ENCODE peak calls at places on chromosomes 4 and X, in seven cellular contexts. One of them, this sample, is unnamed.

GRCh38 chr4:38034986-38035882 is 75.0 kb downstream of the PTTG2 start:
- DNase-seq in NCI-H510A: peak
- DNase-seq in HEK293T: peak
- DNase-seq in T-helper 2 cell: no peak
- DNase-seq in stimulated activated CD4-positive, alpha-beta T cell treated with anti-CD3 and anti-CD28 coated beads, Interleukin-1b, Interleukin-23, amount 100 ng/mL, for 48 hours: no peak
- DNase-seq in GM04503: peak
- DNase-seq in NCI-H1930: peak
- DNase-seq in this sample: peak

GRCh38 chrX:47623540-47624027 is 3.9 kb upstream of the SYN1 start:
- DNase-seq in NCI-H510A: peak
- DNase-seq in HEK293T: peak
- DNase-seq in T-helper 2 cell: no peak
- DNase-seq in stimulated activated CD4-positive, alpha-beta T cell treated with anti-CD3 and anti-CD28 coated beads, Interleukin-1b, Interleukin-23, amount 100 ng/mL, for 48 hours: peak
- DNase-seq in GM04503: peak
- DNase-seq in NCI-H1930: peak
- DNase-seq in this sample: peak

GRCh38 chr4:134762053-134762452 is 560.5 kb upstream of the PABPC4L start:
- DNase-seq in NCI-H510A: no peak
- DNase-seq in HEK293T: peak
- DNase-seq in T-helper 2 cell: no peak
- DNase-seq in stimulated activated CD4-positive, alpha-beta T cell treated with anti-CD3 and anti-CD28 coated beads, Interleukin-1b, Interleukin-23, amount 100 ng/mL, for 48 hours: no peak
- DNase-seq in GM04503: no peak
- DNase-seq in NCI-H1930: no peak
- DNase-seq in this sample: peak

GRCh38 chr4:146124023-146124680 is 51.4 kb upstream of the LSM6 start:
- DNase-seq in NCI-H510A: no peak
- DNase-seq in HEK293T: no peak
- DNase-seq in T-helper 2 cell: no peak
- DNase-seq in stimulated activated CD4-positive, alpha-beta T cell treated with anti-CD3 and anti-CD28 coated beads, Interleukin-1b, Interleukin-23, amount 100 ng/mL, for 48 hours: peak
- DNase-seq in GM04503: no peak
- DNase-seq in NCI-H1930: no peak
- DNase-seq in this sample: peak

GRCh38 chr4:17758459-17758858 is 23.0 kb downstream of the FAM184B start:
- DNase-seq in NCI-H510A: no peak
- DNase-seq in HEK293T: no peak
- DNase-seq in T-helper 2 cell: no peak
- DNase-seq in stimulated activated CD4-positive, alpha-beta T cell treated with anti-CD3 and anti-CD28 coated beads, Interleukin-1b, Interleukin-23, amount 100 ng/mL, for 48 hours: no peak
- DNase-seq in GM04503: no peak
- DNase-seq in NCI-H1930: no peak
- DNase-seq in this sample: no peak

GRCh38 chrX:15564981-15565579 is 35.7 kb downstream of the ACE2 start:
- DNase-seq in NCI-H510A: peak
- DNase-seq in HEK293T: peak
- DNase-seq in T-helper 2 cell: no peak
- DNase-seq in stimulated activated CD4-positive, alpha-beta T cell treated with anti-CD3 and anti-CD28 coated beads, Interleukin-1b, Interleukin-23, amount 100 ng/mL, for 48 hours: peak
- DNase-seq in GM04503: peak
- DNase-seq in NCI-H1930: peak
- DNase-seq in this sample: peak

GRCh38 chrX:74613350-74614192 is 853 bp downstream of the RLIM start:
- DNase-seq in NCI-H510A: peak
- DNase-seq in HEK293T: peak
- DNase-seq in T-helper 2 cell: no peak
- DNase-seq in stimulated activated CD4-positive, alpha-beta T cell treated with anti-CD3 and anti-CD28 coated beads, Interleukin-1b, Interleukin-23, amount 100 ng/mL, for 48 hours: no peak
- DNase-seq in GM04503: peak
- DNase-seq in NCI-H1930: no peak
- DNase-seq in this sample: peak

GRCh38 chr4:153127773-153128494 is 76.3 kb upstream of the TRIM2 start:
- DNase-seq in NCI-H510A: peak
- DNase-seq in HEK293T: peak
- DNase-seq in T-helper 2 cell: peak
- DNase-seq in stimulated activated CD4-positive, alpha-beta T cell treated with anti-CD3 and anti-CD28 coated beads, Interleukin-1b, Interleukin-23, amount 100 ng/mL, for 48 hours: peak
- DNase-seq in GM04503: no peak
- DNase-seq in NCI-H1930: peak
- DNase-seq in this sample: peak

GRCh38 chr4:101326586-101326985 is 20.7 kb downstream of the PPP3CA start:
- DNase-seq in NCI-H510A: no peak
- DNase-seq in HEK293T: no peak
- DNase-seq in T-helper 2 cell: no peak
- DNase-seq in stimulated activated CD4-positive, alpha-beta T cell treated with anti-CD3 and anti-CD28 coated beads, Interleukin-1b, Interleukin-23, amount 100 ng/mL, for 48 hours: no peak
- DNase-seq in GM04503: no peak
- DNase-seq in NCI-H1930: no peak
- DNase-seq in this sample: no peak

GRCh38 chrX:150446995-150447394 is 83.9 kb downstream of the MAMLD1 start:
- DNase-seq in NCI-H510A: no peak
- DNase-seq in HEK293T: no peak
- DNase-seq in T-helper 2 cell: no peak
- DNase-seq in stimulated activated CD4-positive, alpha-beta T cell treated with anti-CD3 and anti-CD28 coated beads, Interleukin-1b, Interleukin-23, amount 100 ng/mL, for 48 hours: no peak
- DNase-seq in GM04503: no peak
- DNase-seq in NCI-H1930: no peak
- DNase-seq in this sample: peak

GRCh38 chr4:65645185-65645584 is 25.1 kb downstream of the EPHA5 start:
- DNase-seq in NCI-H510A: no peak
- DNase-seq in HEK293T: no peak
- DNase-seq in T-helper 2 cell: no peak
- DNase-seq in stimulated activated CD4-positive, alpha-beta T cell treated with anti-CD3 and anti-CD28 coated beads, Interleukin-1b, Interleukin-23, amount 100 ng/mL, for 48 hours: no peak
- DNase-seq in GM04503: no peak
- DNase-seq in NCI-H1930: no peak
- DNase-seq in this sample: no peak

GRCh38 chr4:95764961-95765360 is 74.9 kb upstream of the PDHA2 start:
- DNase-seq in NCI-H510A: no peak
- DNase-seq in HEK293T: no peak
- DNase-seq in T-helper 2 cell: no peak
- DNase-seq in stimulated activated CD4-positive, alpha-beta T cell treated with anti-CD3 and anti-CD28 coated beads, Interleukin-1b, Interleukin-23, amount 100 ng/mL, for 48 hours: no peak
- DNase-seq in GM04503: no peak
- DNase-seq in NCI-H1930: no peak
- DNase-seq in this sample: no peak

GRCh38 chrX:39133971-39134370 is 332.7 kb downstream of the MID1IP1 start:
- DNase-seq in NCI-H510A: no peak
- DNase-seq in HEK293T: no peak
- DNase-seq in T-helper 2 cell: no peak
- DNase-seq in stimulated activated CD4-positive, alpha-beta T cell treated with anti-CD3 and anti-CD28 coated beads, Interleukin-1b, Interleukin-23, amount 100 ng/mL, for 48 hours: peak
- DNase-seq in GM04503: no peak
- DNase-seq in NCI-H1930: no peak
- DNase-seq in this sample: no peak

GRCh38 chr4:106034751-106035150 is 139.5 kb downstream of the NPNT start:
- DNase-seq in NCI-H510A: no peak
- DNase-seq in HEK293T: no peak
- DNase-seq in T-helper 2 cell: no peak
- DNase-seq in stimulated activated CD4-positive, alpha-beta T cell treated with anti-CD3 and anti-CD28 coated beads, Interleukin-1b, Interleukin-23, amount 100 ng/mL, for 48 hours: no peak
- DNase-seq in GM04503: no peak
- DNase-seq in NCI-H1930: no peak
- DNase-seq in this sample: peak

GRCh38 chr4:12270546-12270945 is 841.9 kb upstream of the HS3ST1 start:
- DNase-seq in NCI-H510A: no peak
- DNase-seq in HEK293T: no peak
- DNase-seq in T-helper 2 cell: no peak
- DNase-seq in stimulated activated CD4-positive, alpha-beta T cell treated with anti-CD3 and anti-CD28 coated beads, Interleukin-1b, Interleukin-23, amount 100 ng/mL, for 48 hours: no peak
- DNase-seq in GM04503: no peak
- DNase-seq in NCI-H1930: no peak
- DNase-seq in this sample: no peak

GRCh38 chrX:83469551-83469950 is 38.5 kb upstream of the POU3F4 start:
- DNase-seq in NCI-H510A: no peak
- DNase-seq in HEK293T: peak
- DNase-seq in T-helper 2 cell: no peak
- DNase-seq in stimulated activated CD4-positive, alpha-beta T cell treated with anti-CD3 and anti-CD28 coated beads, Interleukin-1b, Interleukin-23, amount 100 ng/mL, for 48 hours: no peak
- DNase-seq in GM04503: peak
- DNase-seq in NCI-H1930: no peak
- DNase-seq in this sample: peak

GRCh38 chr4:99736846-99737245 is 79.2 kb upstream of the C4orf54 start:
- DNase-seq in NCI-H510A: no peak
- DNase-seq in HEK293T: no peak
- DNase-seq in T-helper 2 cell: no peak
- DNase-seq in stimulated activated CD4-positive, alpha-beta T cell treated with anti-CD3 and anti-CD28 coated beads, Interleukin-1b, Interleukin-23, amount 100 ng/mL, for 48 hours: no peak
- DNase-seq in GM04503: no peak
- DNase-seq in NCI-H1930: no peak
- DNase-seq in this sample: no peak

GRCh38 chr4:4735870-4736269 is 123.6 kb upstream of the MSX1 start:
- DNase-seq in NCI-H510A: no peak
- DNase-seq in HEK293T: no peak
- DNase-seq in T-helper 2 cell: no peak
- DNase-seq in stimulated activated CD4-positive, alpha-beta T cell treated with anti-CD3 and anti-CD28 coated beads, Interleukin-1b, Interleukin-23, amount 100 ng/mL, for 48 hours: no peak
- DNase-seq in GM04503: no peak
- DNase-seq in NCI-H1930: no peak
- DNase-seq in this sample: no peak

GRCh38 chr4:4524364-4524763 is 17.5 kb downstream of the STX18 start:
- DNase-seq in NCI-H510A: no peak
- DNase-seq in HEK293T: no peak
- DNase-seq in T-helper 2 cell: no peak
- DNase-seq in stimulated activated CD4-positive, alpha-beta T cell treated with anti-CD3 and anti-CD28 coated beads, Interleukin-1b, Interleukin-23, amount 100 ng/mL, for 48 hours: peak
- DNase-seq in GM04503: no peak
- DNase-seq in NCI-H1930: no peak
- DNase-seq in this sample: peak

GRCh38 chr4:119955256-119955655 is 111.4 kb downstream of the MAD2L1 start:
- DNase-seq in NCI-H510A: no peak
- DNase-seq in HEK293T: no peak
- DNase-seq in T-helper 2 cell: no peak
- DNase-seq in stimulated activated CD4-positive, alpha-beta T cell treated with anti-CD3 and anti-CD28 coated beads, Interleukin-1b, Interleukin-23, amount 100 ng/mL, for 48 hours: no peak
- DNase-seq in GM04503: no peak
- DNase-seq in NCI-H1930: no peak
- DNase-seq in this sample: no peak

GRCh38 chr4:55336138-55337034 is 9.7 kb upstream of the SRD5A3 start:
- DNase-seq in NCI-H510A: no peak
- DNase-seq in HEK293T: no peak
- DNase-seq in T-helper 2 cell: no peak
- DNase-seq in stimulated activated CD4-positive, alpha-beta T cell treated with anti-CD3 and anti-CD28 coated beads, Interleukin-1b, Interleukin-23, amount 100 ng/mL, for 48 hours: peak
- DNase-seq in GM04503: no peak
- DNase-seq in NCI-H1930: peak
- DNase-seq in this sample: no peak

GRCh38 chr4:3402409-3403103 is 39.2 kb upstream of the HGFAC start:
- DNase-seq in NCI-H510A: no peak
- DNase-seq in HEK293T: no peak
- DNase-seq in T-helper 2 cell: no peak
- DNase-seq in stimulated activated CD4-positive, alpha-beta T cell treated with anti-CD3 and anti-CD28 coated beads, Interleukin-1b, Interleukin-23, amount 100 ng/mL, for 48 hours: no peak
- DNase-seq in GM04503: peak
- DNase-seq in NCI-H1930: no peak
- DNase-seq in this sample: no peak

GRCh38 chr4:141417387-141417786 is 196.7 kb downstream of the ZNF330 start:
- DNase-seq in NCI-H510A: no peak
- DNase-seq in HEK293T: no peak
- DNase-seq in T-helper 2 cell: no peak
- DNase-seq in stimulated activated CD4-positive, alpha-beta T cell treated with anti-CD3 and anti-CD28 coated beads, Interleukin-1b, Interleukin-23, amount 100 ng/mL, for 48 hours: no peak
- DNase-seq in GM04503: no peak
- DNase-seq in NCI-H1930: no peak
- DNase-seq in this sample: no peak

GRCh38 chr4:186765138-186765537 is 41.5 kb upstream of the FAT1 start:
- DNase-seq in NCI-H510A: no peak
- DNase-seq in HEK293T: peak
- DNase-seq in T-helper 2 cell: no peak
- DNase-seq in stimulated activated CD4-positive, alpha-beta T cell treated with anti-CD3 and anti-CD28 coated beads, Interleukin-1b, Interleukin-23, amount 100 ng/mL, for 48 hours: no peak
- DNase-seq in GM04503: peak
- DNase-seq in NCI-H1930: no peak
- DNase-seq in this sample: no peak

GRCh38 chrX:68695206-68695845 is 47.9 kb downstream of the STARD8 start:
- DNase-seq in NCI-H510A: no peak
- DNase-seq in HEK293T: no peak
- DNase-seq in T-helper 2 cell: no peak
- DNase-seq in stimulated activated CD4-positive, alpha-beta T cell treated with anti-CD3 and anti-CD28 coated beads, Interleukin-1b, Interleukin-23, amount 100 ng/mL, for 48 hours: no peak
- DNase-seq in GM04503: no peak
- DNase-seq in NCI-H1930: no peak
- DNase-seq in this sample: no peak

GRCh38 chr4:143768007-143768591 is 67.6 kb upstream of the FREM3 start:
- DNase-seq in NCI-H510A: no peak
- DNase-seq in HEK293T: no peak
- DNase-seq in T-helper 2 cell: no peak
- DNase-seq in stimulated activated CD4-positive, alpha-beta T cell treated with anti-CD3 and anti-CD28 coated beads, Interleukin-1b, Interleukin-23, amount 100 ng/mL, for 48 hours: no peak
- DNase-seq in GM04503: peak
- DNase-seq in NCI-H1930: no peak
- DNase-seq in this sample: peak

GRCh38 chr4:122827258-122827887 is 742 bp downstream of the FGF2 start:
- DNase-seq in NCI-H510A: no peak
- DNase-seq in HEK293T: peak
- DNase-seq in T-helper 2 cell: no peak
- DNase-seq in stimulated activated CD4-positive, alpha-beta T cell treated with anti-CD3 and anti-CD28 coated beads, Interleukin-1b, Interleukin-23, amount 100 ng/mL, for 48 hours: peak
- DNase-seq in GM04503: no peak
- DNase-seq in NCI-H1930: peak
- DNase-seq in this sample: peak

GRCh38 chrX:34656467-34656841 is 631 bp downstream of the TMEM47 start:
- DNase-seq in NCI-H510A: no peak
- DNase-seq in HEK293T: no peak
- DNase-seq in T-helper 2 cell: no peak
- DNase-seq in stimulated activated CD4-positive, alpha-beta T cell treated with anti-CD3 and anti-CD28 coated beads, Interleukin-1b, Interleukin-23, amount 100 ng/mL, for 48 hours: no peak
- DNase-seq in GM04503: no peak
- DNase-seq in NCI-H1930: no peak
- DNase-seq in this sample: peak

GRCh38 chr4:165875446-165875845 is 2.4 kb downstream of the TLL1 start:
- DNase-seq in NCI-H510A: no peak
- DNase-seq in HEK293T: no peak
- DNase-seq in T-helper 2 cell: no peak
- DNase-seq in stimulated activated CD4-positive, alpha-beta T cell treated with anti-CD3 and anti-CD28 coated beads, Interleukin-1b, Interleukin-23, amount 100 ng/mL, for 48 hours: no peak
- DNase-seq in GM04503: no peak
- DNase-seq in NCI-H1930: no peak
- DNase-seq in this sample: no peak

GRCh38 chrX:10157545-10157944 is 770 bp downstream of the CLCN4 start:
- DNase-seq in NCI-H510A: no peak
- DNase-seq in HEK293T: no peak
- DNase-seq in T-helper 2 cell: no peak
- DNase-seq in stimulated activated CD4-positive, alpha-beta T cell treated with anti-CD3 and anti-CD28 coated beads, Interleukin-1b, Interleukin-23, amount 100 ng/mL, for 48 hours: no peak
- DNase-seq in GM04503: no peak
- DNase-seq in NCI-H1930: no peak
- DNase-seq in this sample: no peak

GRCh38 chr4:110049951-110050925 is 137.6 kb downstream of the EGF start:
- DNase-seq in NCI-H510A: no peak
- DNase-seq in HEK293T: peak
- DNase-seq in T-helper 2 cell: no peak
- DNase-seq in stimulated activated CD4-positive, alpha-beta T cell treated with anti-CD3 and anti-CD28 coated beads, Interleukin-1b, Interleukin-23, amount 100 ng/mL, for 48 hours: peak
- DNase-seq in GM04503: no peak
- DNase-seq in NCI-H1930: peak
- DNase-seq in this sample: peak

GRCh38 chr4:74623041-74623440 is 171.3 kb downstream of the BTC start:
- DNase-seq in NCI-H510A: no peak
- DNase-seq in HEK293T: peak
- DNase-seq in T-helper 2 cell: no peak
- DNase-seq in stimulated activated CD4-positive, alpha-beta T cell treated with anti-CD3 and anti-CD28 coated beads, Interleukin-1b, Interleukin-23, amount 100 ng/mL, for 48 hours: no peak
- DNase-seq in GM04503: no peak
- DNase-seq in NCI-H1930: peak
- DNase-seq in this sample: peak

This sample was measured in A673.